ENCODE peak calls at places on chromosomes 4 and X, in four cellular contexts. W is Daoy, N is iPS-NIHi11, V is RCC 7860. X is an unnamed sample.

GRCh38 chr4:184028571-184028996 is 123.5 kb downstream of the STOX2 start:
- DNase-seq in W (no peak), N (no peak), V (no peak), X (no peak)

GRCh38 chrX:136684120-136684519 is 36.2 kb downstream of the CD40LG start:
- DNase-seq in W (no peak), N (no peak), V (no peak), X (no peak)

GRCh38 chr4:7805533-7806079 is 134.1 kb downstream of the AFAP1 start:
- DNase-seq in W (peak), N (peak), V (peak), X (peak)

GRCh38 chr4:1511441-1512041 is 105.3 kb upstream of the NKX1-1 start:
- DNase-seq in W (peak), N (peak), V (no peak), X (peak)

GRCh38 chr4:8652181-8653078 is 59.9 kb downstream of the CPZ start:
- DNase-seq in W (no peak), N (no peak), V (no peak), X (no peak)

GRCh38 chr4:101865501-101866062 is 75.1 kb downstream of the BANK1 start:
- DNase-seq in W (peak), N (no peak), V (peak), X (peak)

GRCh38 chr4:6732441-6733357 is 16.7 kb downstream of the BLOC1S4 start:
- DNase-seq in W (peak), N (peak), V (peak), X (peak)

GRCh38 chr4:173515458-173515857 is 14.6 kb downstream of the HAND2 start:
- DNase-seq in W (no peak), N (no peak), V (no peak), X (no peak)

GRCh38 chr4:4659871-4660651 is 118.2 kb upstream of the STX18 start:
- DNase-seq in W (peak), N (no peak), V (peak), X (peak)

GRCh38 chr4:6492027-6492590 is 19.7 kb upstream of the PPP2R2C start:
- DNase-seq in W (no peak), N (no peak), V (no peak), X (no peak)

GRCh38 chr4:126271266-126271665 is 956.5 kb downstream of the FAT4 start:
- DNase-seq in W (no peak), N (no peak), V (no peak), X (no peak)

GRCh38 chrX:72314881-72315280 is 9.2 kb upstream of the CITED1 start:
- DNase-seq in W (no peak), N (no peak), V (no peak), X (no peak)

GRCh38 chr4:5722328-5722727 is 11.3 kb downstream of the EVC start:
- DNase-seq in W (no peak), N (no peak), V (peak), X (peak)

GRCh38 chrX:77749695-77750094 is 36.3 kb downstream of the ATRX start:
- DNase-seq in W (peak), N (no peak), V (peak), X (no peak)

GRCh38 chr4:2891294-2891693 is 47.6 kb downstream of the ADD1 start:
- DNase-seq in W (peak), N (no peak), V (peak), X (peak)

GRCh38 chr4:48954314-48954713 is 31.8 kb upstream of the CWH43 start:
- DNase-seq in W (no peak), N (peak), V (peak), X (peak)

GRCh38 chrX:71147496-71148277 is 3.0 kb downstream of the NLGN3 start:
- DNase-seq in W (no peak), N (no peak), V (no peak), X (no peak)

GRCh38 chr4:87985097-87985886 is 9.8 kb downstream of the SPP1 start:
- DNase-seq in W (peak), N (peak), V (peak), X (peak)

GRCh38 chrX:3435057-3435456 is 88.6 kb upstream of the MXRA5 start:
- DNase-seq in W (no peak), N (no peak), V (no peak), X (no peak)

GRCh38 chr4:91826186-91826585 is 477.6 kb upstream of the GRID2 start:
- DNase-seq in W (no peak), N (no peak), V (peak), X (peak)

GRCh38 chr4:1993169-1993516 is 15.6 kb downstream of the NELFA start:
- DNase-seq in W (no peak), N (no peak), V (no peak), X (no peak)

GRCh38 chrX:114508836-114509235 is 75.0 kb upstream of the HTR2C start:
- DNase-seq in W (no peak), N (no peak), V (no peak), X (no peak)

X was measured in A172.